ENCODE peak calls at places on chromosomes 1 and 21, in ten cellular contexts. Z, D, P, B, L, E, X, A, K and H are unnamed samples.
A peak's percentile ranks its signal among the peaks of the same experiment; 100 is the strongest.

GRCh38 chr1:56194911-56195310 is 384.5 kb downstream of the PLPP3 start:
- DNase-seq in Z (no peak), D (peak; percentile 92), P (no peak), B (no peak), L (peak; percentile 28), E (no peak), X (peak; percentile 33), A (no peak), K (no peak), H (no peak)

GRCh38 chr1:68281946-68282615 is 49.8 kb upstream of the WLS start:
- DNase-seq in Z (no peak), D (no peak), P (no peak), B (peak; percentile 48), L (no peak), E (no peak), X (no peak), A (no peak), K (no peak), H (no peak)

GRCh38 chr21:42218836-42219605 is at the start of gene ABCG1:
- DNase-seq in Z (no peak), D (no peak), P (no peak), B (peak; percentile 98), L (peak; percentile 28), E (peak; percentile 49), X (no peak), A (peak; percentile 51), K (peak; percentile 29), H (no peak)

GRCh38 chr1:58123051-58123450 is 423.5 kb downstream of the OMA1 start:
- DNase-seq in Z (no peak), D (no peak), P (no peak), B (no peak), L (no peak), E (no peak), X (no peak), A (no peak), K (no peak), H (no peak)

GRCh38 chr21:45410151-45410864 is 5.3 kb downstream of the COL18A1 start:
- DNase-seq in Z (no peak), D (no peak), P (no peak), B (no peak), L (peak; percentile 72), E (peak; percentile 23), X (no peak), A (no peak), K (no peak), H (no peak)

GRCh38 chr1:176241385-176242015 is 34.4 kb upstream of the COP1 start:
- DNase-seq in Z (no peak), D (peak; percentile 89), P (no peak), B (no peak), L (peak; percentile 84), E (no peak), X (peak; percentile 74), A (no peak), K (peak; percentile 18), H (no peak)

GRCh38 chr1:162187676-162188075 is 118.2 kb downstream of the NOS1AP start:
- DNase-seq in Z (no peak), D (peak; percentile 8), P (peak; percentile 26), B (no peak), L (peak; percentile 65), E (no peak), X (no peak), A (peak; percentile 38), K (no peak), H (no peak)

GRCh38 chr1:203127672-203128611 is at the start of gene ADORA1:
- DNase-seq in Z (peak; percentile 51), D (peak; percentile 53), P (peak; percentile 58), B (peak; percentile 90), L (peak; percentile 57), E (peak; percentile 64), X (no peak), A (peak; percentile 54), K (peak; percentile 55), H (no peak)

GRCh38 chr1:202105571-202106339 is 17.0 kb upstream of the GPR37L1 start:
- DNase-seq in Z (no peak), D (peak; percentile 21), P (no peak), B (peak; percentile 90), L (peak; percentile 67), E (no peak), X (no peak), A (peak; percentile 36), K (peak; percentile 91), H (no peak)

DNA sequence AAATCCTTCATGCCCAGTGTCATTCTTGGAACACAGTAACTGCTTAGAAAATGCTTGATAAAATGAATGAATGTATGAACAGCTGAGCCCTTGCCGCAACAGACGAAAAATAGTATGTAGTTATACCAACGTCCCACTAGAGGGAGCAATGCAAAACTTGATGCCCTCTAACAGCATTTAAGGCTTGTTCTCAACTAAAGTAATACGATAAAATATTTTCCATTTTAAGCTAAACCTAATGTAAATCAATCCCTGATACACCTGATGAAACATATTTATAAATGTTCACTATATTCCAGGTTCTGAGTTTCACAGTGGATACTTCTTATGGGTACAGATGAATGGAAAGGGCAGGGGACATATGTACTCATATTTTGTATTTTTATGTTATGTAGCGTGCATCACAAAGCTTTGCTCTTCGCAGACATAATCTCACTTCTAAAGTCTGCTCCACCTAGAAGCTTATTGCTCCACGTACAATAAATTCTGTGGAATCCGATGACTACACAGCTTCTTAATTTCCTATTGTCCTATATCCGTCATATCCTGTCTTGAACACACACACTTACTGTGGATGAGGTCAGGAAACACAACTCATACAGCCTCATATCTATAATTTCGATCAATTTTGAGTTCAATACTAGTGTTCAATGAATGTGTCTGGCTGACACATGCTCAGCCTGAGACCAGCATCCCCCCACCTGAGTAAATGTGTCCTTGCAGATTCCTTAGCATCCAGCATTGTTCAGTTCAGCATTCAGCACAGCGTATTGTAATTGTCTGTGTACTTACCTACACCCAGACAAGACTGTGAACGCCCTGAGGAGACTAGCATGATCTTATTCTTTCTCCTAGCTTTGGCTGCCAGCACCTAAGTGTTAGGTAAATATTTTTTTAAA is 4.4 kb upstream of the UTP25 start:
- DNase-seq in Z (no peak), D (peak; percentile 73), P (no peak), B (peak; percentile 28), L (peak; percentile 89), E (no peak), X (no peak), A (no peak), K (peak; percentile 42), H (peak; percentile 60)
- H3K4me3 ChIP-seq in Z (no peak overlapping the region), D (peak overlapping the region; percentile 3), P (no peak overlapping the region), B (no peak overlapping the region), L (no peak overlapping the region), E (no peak overlapping the region), X (no peak overlapping the region), A (no peak overlapping the region), K (no peak overlapping the region), H (no peak overlapping the region)

GRCh38 chr1:25794325-25794724 is 5.7 kb upstream of the SELENON start:
- DNase-seq in Z (no peak), D (peak; percentile 64), P (no peak), B (no peak), L (no peak), E (no peak), X (no peak), A (no peak), K (no peak), H (no peak)

GRCh38 chr1:25796807-25797458 is 3.1 kb upstream of the SELENON start:
- DNase-seq in Z (peak; percentile 88), D (peak; percentile 75), P (peak; percentile 89), B (peak; percentile 88), L (peak; percentile 86), E (peak; percentile 87), X (no peak), A (peak; percentile 84), K (peak; percentile 36), H (peak; percentile 73)

GRCh38 chr1:25797939-25798338 is 2.1 kb upstream of the SELENON start:
- DNase-seq in Z (no peak), D (no peak), P (no peak), B (peak; percentile 93), L (peak; percentile 38), E (no peak), X (no peak), A (peak; percentile 53), K (peak; percentile 60), H (peak; percentile 41)

GRCh38 chr1:25795227-25795626 is 4.8 kb upstream of the SELENON start:
- DNase-seq in Z (no peak), D (no peak), P (no peak), B (no peak), L (no peak), E (no peak), X (no peak), A (no peak), K (no peak), H (no peak)

GRCh38 chr1:25795955-25796806 is 3.8 kb upstream of the SELENON start:
- DNase-seq in Z (peak; percentile 60), D (no peak), P (no peak), B (no peak), L (no peak), E (peak; percentile 61), X (no peak), A (no peak), K (no peak), H (no peak)
- H3K4me3 ChIP-seq in Z (no peak overlapping the region), D (no peak overlapping the region), P (no peak overlapping the region), B (no peak overlapping the region), L (no peak overlapping the region), E (peak overlapping the region; percentile 55), X (no peak overlapping the region), A (no peak overlapping the region), K (no peak overlapping the region), H (no peak overlapping the region)

GRCh38 chr1:116133696-116134095 is 22.5 kb downstream of the MAB21L3 start:
- DNase-seq in Z (no peak), D (no peak), P (no peak), B (no peak), L (no peak), E (no peak), X (no peak), A (no peak), K (no peak), H (no peak)

GRCh38 chr1:116139592-116140134 is 28.5 kb downstream of the MAB21L3 start:
- DNase-seq in Z (no peak), D (no peak), P (no peak), B (no peak), L (no peak), E (no peak), X (no peak), A (no peak), K (no peak), H (no peak)

GRCh38 chr1:116134178-116134773 is 23.1 kb downstream of the MAB21L3 start:
- DNase-seq in Z (no peak), D (no peak), P (no peak), B (no peak), L (peak; percentile 23), E (no peak), X (no peak), A (no peak), K (peak; percentile 13), H (peak; percentile 29)

GRCh38 chr1:116144151-116144550 is 33.0 kb downstream of the MAB21L3 start:
- DNase-seq in Z (no peak), D (no peak), P (no peak), B (no peak), L (no peak), E (no peak), X (no peak), A (no peak), K (no peak), H (no peak)

GRCh38 chr1:116138277-116138792 is 27.1 kb downstream of the MAB21L3 start:
- DNase-seq in Z (no peak), D (no peak), P (no peak), B (no peak), L (no peak), E (no peak), X (no peak), A (no peak), K (no peak), H (no peak)
- H3K4me3 ChIP-seq in Z (no peak overlapping the region), D (no peak overlapping the region), P (no peak overlapping the region), B (no peak overlapping the region), L (no peak overlapping the region), E (no peak overlapping the region), X (no peak overlapping the region), A (no peak overlapping the region), K (no peak overlapping the region), H (no peak overlapping the region)

GRCh38 chr1:90728656-90729257 is 11.7 kb upstream of the BARHL2 start:
- DNase-seq in Z (no peak), D (no peak), P (no peak), B (peak; percentile 51), L (no peak), E (no peak), X (no peak), A (no peak), K (no peak), H (no peak)
- H3K4me3 ChIP-seq in Z (no peak overlapping the region), D (no peak overlapping the region), P (no peak overlapping the region), B (no peak overlapping the region), L (no peak overlapping the region), E (no peak overlapping the region), X (no peak overlapping the region), A (no peak overlapping the region), K (no peak overlapping the region), H (no peak overlapping the region)